ENCODE peak calls at places on chromosomes 3 and 15, in five cellular contexts. Z is heart right ventricle, K is mucosa of descending colon, P is A549, S is HFF-Myc. J is an unnamed sample.

GRCh38 chr3:161422171-161422693 is 50.9 kb upstream of the SPTSSB start:
- DNase-seq in Z (no peak), K (no peak), P (no peak), S (no peak), J (no peak)

GRCh38 chr3:2727566-2728318 is 382.4 kb downstream of the IL5RA start:
- DNase-seq in Z (no peak), K (no peak), P (no peak), S (no peak), J (no peak)

GRCh38 chr3:68764554-68764953 is 167.8 kb downstream of the TAFA4 start:
- DNase-seq in Z (no peak), K (no peak), P (no peak), S (no peak), J (no peak)

GRCh38 chr3:65356331-65357286 is 668.8 kb upstream of the ADAMTS9 start:
- DNase-seq in Z (peak), K (no peak), P (no peak), S (no peak), J (no peak)

GRCh38 chr15:48781002-48781401 is 29.9 kb downstream of the CEP152 start:
- DNase-seq in Z (no peak), K (no peak), P (no peak), S (no peak), J (no peak)

GRCh38 chr15:41043276-41043675 is 72.8 kb downstream of the INO80 start:
- DNase-seq in Z (no peak), K (no peak), P (no peak), S (no peak), J (no peak)

GRCh38 chr15:64503640-64504039 is 43.3 kb downstream of the ZNF609 start:
- DNase-seq in Z (no peak), K (no peak), P (no peak), S (no peak), J (no peak)

GRCh38 chr3:87426916-87427315 is 150.5 kb upstream of the POU1F1 start:
- DNase-seq in Z (no peak), K (no peak), P (peak), S (no peak), J (no peak)

GRCh38 chr3:64203216-64203615 is 22.1 kb downstream of the PRICKLE2 start:
- DNase-seq in Z (no peak), K (no peak), P (no peak), S (no peak), J (no peak)

GRCh38 chr15:68028808-68029207 is 25.3 kb upstream of the PIAS1 start:
- DNase-seq in Z (no peak), K (no peak), P (no peak), S (no peak), J (no peak)

GRCh38 chr3:196990654-196991053 is 22.0 kb upstream of the PIGZ start:
- DNase-seq in Z (no peak), K (no peak), P (no peak), S (no peak), J (no peak)

GRCh38 chr15:47206358-47206978 is 510.8 kb upstream of the SEMA6D start:
- DNase-seq in Z (no peak), K (no peak), P (no peak), S (no peak), J (no peak)

GRCh38 chr15:25693321-25694237 is 169.5 kb downstream of the ATP10A start:
- DNase-seq in Z (no peak), K (peak), P (peak), S (no peak), J (no peak)

GRCh38 chr3:12345141-12345561 is 56.3 kb downstream of the PPARG start:
- DNase-seq in Z (no peak), K (no peak), P (peak), S (no peak), J (no peak)

GRCh38 chr3:164550857-164551256 is 527.4 kb downstream of the SI start:
- DNase-seq in Z (no peak), K (no peak), P (peak), S (no peak), J (no peak)

GRCh38 chr3:177147790-177148189 is 49.5 kb downstream of the TBL1XR1 start:
- DNase-seq in Z (no peak), K (no peak), P (no peak), S (no peak), J (no peak)

GRCh38 chr15:61099030-61099800 is 129.9 kb downstream of the RORA start:
- DNase-seq in Z (no peak), K (no peak), P (no peak), S (no peak), J (no peak)

GRCh38 chr15:95284933-95285401 is 1045.5 kb upstream of the NR2F2 start:
- DNase-seq in Z (no peak), K (no peak), P (no peak), S (peak), J (no peak)

GRCh38 chr3:55330355-55330754 is 156.8 kb downstream of the WNT5A start:
- DNase-seq in Z (no peak), K (no peak), P (peak), S (peak), J (no peak)

GRCh38 chr3:184690236-184690883 is 21.5 kb downstream of the MAGEF1 start:
- DNase-seq in Z (no peak), K (no peak), P (no peak), S (no peak), J (peak)

DNA sequence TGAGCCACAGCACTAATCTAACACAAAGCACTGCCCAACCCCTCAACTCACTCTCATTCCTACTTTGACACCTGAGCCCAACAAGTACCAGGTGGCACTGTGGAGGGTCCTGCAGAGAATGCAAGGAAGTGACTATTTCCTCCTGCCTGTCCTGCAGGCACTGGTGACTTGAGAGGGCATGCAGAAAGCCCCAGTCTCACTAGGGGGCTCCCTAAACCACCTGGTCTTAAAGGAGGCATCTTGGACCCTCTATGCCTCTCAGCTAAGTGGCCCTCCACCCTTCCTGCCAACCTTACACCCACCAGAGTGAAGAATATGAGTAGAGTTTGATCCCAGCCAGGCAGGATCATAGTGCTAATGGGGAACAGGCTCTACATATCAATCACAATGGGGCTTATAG is 15.2 kb downstream of the TRAIP start:
- DNase-seq in Z (no peak), K (peak), P (peak), S (no peak), J (no peak)
- TF ChIP-seq CTCF in Z (peak), K (no peak), P (peak), S (peak), J (no peak)

GRCh38 chr3:158109804-158110657 is at the start of gene RSRC1:
- DNase-seq in Z (peak), K (peak), P (peak), S (no peak), J (peak)
- TF ChIP-seq CTCF in Z (no peak), K (no peak), P (no peak), S (no peak), J (no peak)

DNA sequence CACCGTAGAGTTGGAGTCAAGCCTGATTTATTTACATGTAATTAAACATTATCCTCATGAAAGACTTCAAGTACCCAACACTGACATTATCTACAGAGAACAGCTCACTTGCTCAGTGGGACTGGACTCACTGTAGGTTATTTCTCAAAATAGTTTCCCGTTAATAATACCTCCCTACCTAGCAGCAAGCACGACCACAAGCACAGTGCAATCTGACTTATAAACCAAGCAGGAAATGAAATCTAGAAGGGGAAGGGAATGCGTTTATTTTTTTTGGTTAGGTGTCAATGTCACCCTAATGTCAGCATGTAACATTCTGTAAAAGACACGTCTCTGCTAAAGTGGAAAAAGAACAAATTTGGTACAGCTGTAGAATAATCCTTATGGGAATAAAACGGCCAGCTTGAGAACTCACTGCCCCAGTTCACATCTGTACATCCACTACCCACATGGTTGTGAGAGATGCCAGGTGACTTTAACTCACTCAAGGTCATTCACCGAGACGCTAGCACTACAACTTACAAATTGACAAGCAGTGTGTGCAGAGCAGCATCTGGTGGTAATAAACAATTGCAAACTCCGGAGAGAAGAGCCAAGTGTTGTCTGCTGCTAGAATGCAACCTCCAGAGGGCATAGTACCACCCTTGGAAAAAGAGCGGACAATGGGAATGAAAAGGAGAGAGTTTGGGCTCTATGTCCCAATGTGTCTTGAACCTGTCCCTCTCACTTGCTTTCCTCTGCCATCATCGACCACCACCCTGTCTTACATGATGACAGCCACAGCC is 242.5 kb downstream of the CADPS start:
- DNase-seq in Z (no peak), K (no peak), P (no peak), S (peak), J (no peak)
- TF ChIP-seq CTCF in Z (no peak), K (no peak), P (no peak), S (peak), J (no peak)

GRCh38 chr3:15819576-15819975 is 21.8 kb upstream of the ANKRD28 start:
- DNase-seq in Z (no peak), K (no peak), P (no peak), S (no peak), J (no peak)

GRCh38 chr3:15810702-15811101 is 12.9 kb upstream of the ANKRD28 start:
- DNase-seq in Z (no peak), K (peak), P (no peak), S (no peak), J (no peak)

GRCh38 chr3:15819043-15819442 is 21.3 kb upstream of the ANKRD28 start:
- DNase-seq in Z (no peak), K (no peak), P (no peak), S (no peak), J (no peak)

GRCh38 chr3:15812183-15812582 is 14.4 kb upstream of the ANKRD28 start:
- DNase-seq in Z (no peak), K (no peak), P (no peak), S (no peak), J (no peak)

DNA sequence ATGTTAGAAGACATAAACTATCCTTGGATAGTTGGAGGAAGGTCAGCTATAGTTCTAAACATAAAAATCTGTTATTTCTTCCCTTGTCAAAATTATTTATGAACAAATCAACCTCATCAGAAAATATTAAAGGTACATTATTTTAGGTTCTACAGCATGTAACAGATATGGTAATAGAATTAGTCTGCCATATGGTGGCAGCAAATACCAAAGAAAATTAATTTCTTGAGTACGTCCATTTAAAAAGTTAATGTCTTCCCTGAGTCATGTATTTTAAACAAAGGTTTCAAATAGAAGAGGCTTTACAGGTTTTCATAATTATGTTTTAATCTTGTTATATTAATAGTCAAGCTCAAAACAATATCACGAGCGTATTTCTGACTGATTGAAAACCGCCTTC is 17.9 kb upstream of the ANKRD28 start:
- DNase-seq in Z (no peak), K (no peak), P (peak), S (peak), J (no peak)
- TF ChIP-seq CTCF in Z (peak), K (no peak), P (peak), S (no peak), J (peak)

DNA sequence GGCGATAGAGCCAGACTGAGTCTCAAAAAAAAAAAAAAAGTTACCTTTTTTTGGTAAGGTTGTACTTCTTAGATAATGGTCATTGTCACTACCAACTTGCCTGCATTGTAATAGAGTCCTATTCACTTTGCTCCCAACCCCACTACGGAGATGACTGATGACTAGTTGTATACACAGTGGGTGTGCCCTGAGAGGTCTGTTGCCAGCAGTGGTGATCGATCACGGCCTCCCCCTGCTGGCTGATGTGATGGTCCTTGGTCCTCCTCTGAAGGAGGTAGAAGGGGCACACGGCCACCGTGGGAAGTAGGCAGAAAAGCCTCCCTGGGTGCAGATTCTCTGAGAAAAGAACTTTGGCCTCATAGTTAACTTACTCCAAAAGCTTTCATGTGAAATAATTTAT is 10.7 kb downstream of the GCNT3 start:
- DNase-seq in Z (no peak), K (peak), P (peak), S (peak), J (peak)
- TF ChIP-seq CTCF in Z (peak), K (peak), P (peak), S (peak), J (peak)

GRCh38 chr15:39629906-39630305 is 49.0 kb downstream of the THBS1 start:
- DNase-seq in Z (no peak), K (no peak), P (no peak), S (no peak), J (no peak)

GRCh38 chr15:39629376-39629775 is 48.5 kb downstream of the THBS1 start:
- DNase-seq in Z (no peak), K (peak), P (no peak), S (no peak), J (no peak)

GRCh38 chr15:39627456-39628130 is 46.7 kb downstream of the THBS1 start:
- DNase-seq in Z (no peak), K (no peak), P (no peak), S (no peak), J (no peak)

GRCh38 chr15:39628821-39629220 is 47.9 kb downstream of the THBS1 start:
- DNase-seq in Z (no peak), K (no peak), P (no peak), S (no peak), J (no peak)

DNA sequence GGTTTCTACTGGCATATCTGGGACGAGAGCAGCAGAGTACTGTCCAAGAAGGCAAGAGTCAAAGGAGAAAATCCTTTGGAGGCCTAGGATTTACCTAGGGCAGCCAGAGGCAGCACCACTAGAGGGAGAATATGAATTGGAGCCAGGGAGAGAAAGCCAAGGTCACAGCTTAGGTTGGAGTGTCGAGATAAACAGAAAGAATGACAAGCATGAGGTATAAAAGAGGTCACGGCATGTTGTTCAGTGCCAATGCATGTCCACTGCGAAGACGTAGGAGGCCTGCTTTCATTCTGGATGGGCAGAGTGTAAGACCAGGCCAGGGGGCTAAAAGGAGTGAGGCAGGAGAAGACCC is 47.2 kb downstream of the THBS1 start:
- DNase-seq in Z (peak), K (no peak), P (no peak), S (no peak), J (no peak)
- TF ChIP-seq CTCF in Z (peak), K (no peak), P (no peak), S (peak), J (no peak)

DNA sequence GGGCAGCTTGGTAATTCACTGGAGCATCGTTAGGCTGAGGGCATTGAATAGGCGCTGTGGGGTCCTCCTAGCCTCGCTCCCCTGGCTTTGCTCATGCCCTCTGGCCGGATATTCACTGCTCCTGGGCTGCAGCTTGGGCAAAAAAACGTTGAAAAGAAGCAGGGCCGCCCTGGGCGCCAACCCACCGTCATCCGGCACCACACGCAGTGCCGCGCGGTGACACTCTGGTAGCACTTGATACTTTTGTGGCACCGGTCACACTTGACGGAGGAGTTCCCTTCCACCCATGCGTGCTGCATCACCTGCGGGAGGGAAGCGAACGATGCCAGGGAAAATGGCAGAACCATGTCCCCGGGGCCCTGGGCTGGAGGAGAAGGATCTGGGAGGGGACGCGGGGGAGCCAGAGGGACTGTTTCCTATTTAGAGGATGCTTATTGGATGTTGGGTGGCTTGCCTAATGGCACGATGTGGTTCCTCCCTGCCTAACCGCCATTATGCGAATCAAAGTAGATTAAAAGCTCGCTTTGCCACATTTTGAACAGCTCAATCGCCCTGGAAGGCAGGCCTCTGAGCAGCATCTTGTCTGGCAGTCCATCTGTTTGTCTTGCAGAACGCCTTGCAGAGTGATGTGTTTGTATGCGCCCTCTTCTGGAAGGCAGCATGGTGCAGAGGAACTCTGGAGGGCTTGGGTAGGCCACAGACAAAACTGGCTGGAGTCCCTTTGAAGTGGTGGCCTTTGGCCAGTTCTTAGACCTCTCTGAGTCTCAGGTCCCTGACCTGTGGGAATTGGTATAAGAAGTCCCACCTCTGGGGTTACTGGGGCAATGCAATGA is 93.2 kb downstream of the DGKG start:
- DNase-seq in Z (no peak), K (no peak), P (peak), S (no peak), J (no peak)
- TF ChIP-seq CTCF in Z (no peak), K (no peak), P (peak), S (peak), J (no peak)